ENCODE peak calls at places on chromosomes 7 and 10, in eight cellular contexts. A is cardiac septum, V is T47D, L is left ventricle myocardium superior, Y is H7, N is LoVo, B is NCI-H2081, Z is HS-5. D is an unnamed sample.

GRCh38 chr7:158834799-158835784 is 5.8 kb upstream of the ESYT2 start:
- DNase-seq in A (no peak), V (no peak), L (no peak), Y (no peak), N (no peak), B (no peak), Z (no peak), D (no peak)

GRCh38 chr7:137091396-137091795 is 222.9 kb downstream of the CHRM2 start:
- DNase-seq in A (no peak), V (peak), L (no peak), Y (peak), N (no peak), B (no peak), Z (no peak), D (no peak)

GRCh38 chr10:106450966-106451365 is 713.5 kb downstream of the SORCS1 start:
- DNase-seq in A (no peak), V (no peak), L (no peak), Y (no peak), N (no peak), B (no peak), Z (peak), D (no peak)

GRCh38 chr7:31003721-31004120 is 40.0 kb downstream of the GHRHR start:
- DNase-seq in A (no peak), V (no peak), L (no peak), Y (no peak), N (no peak), B (no peak), Z (no peak), D (no peak)

GRCh38 chr7:30760514-30761213 is 8.7 kb downstream of the INMT start:
- DNase-seq in A (no peak), V (no peak), L (no peak), Y (no peak), N (no peak), B (no peak), Z (no peak), D (no peak)

GRCh38 chr10:65341323-65341922 is 1584.4 kb upstream of the LRRTM3 start:
- DNase-seq in A (no peak), V (no peak), L (no peak), Y (no peak), N (no peak), B (no peak), Z (peak), D (no peak)

GRCh38 chr10:129389194-129389593 is 77.8 kb upstream of the MGMT start:
- DNase-seq in A (no peak), V (no peak), L (no peak), Y (no peak), N (no peak), B (no peak), Z (no peak), D (no peak)

GRCh38 chr10:96856317-96856716 is 24.2 kb downstream of the LCOR start:
- DNase-seq in A (no peak), V (no peak), L (no peak), Y (no peak), N (no peak), B (no peak), Z (no peak), D (no peak)

GRCh38 chr10:28169525-28169924 is 133.3 kb downstream of the MPP7 start:
- DNase-seq in A (no peak), V (no peak), L (no peak), Y (no peak), N (no peak), B (no peak), Z (no peak), D (no peak)

GRCh38 chr10:120940299-120940900 is 89.2 kb downstream of the WDR11 start:
- DNase-seq in A (peak), V (peak), L (no peak), Y (peak), N (no peak), B (no peak), Z (no peak), D (no peak)

D was measured in coronary artery.